ENCODE peak calls at places on chromosomes 6 and 20, in eight cellular contexts. One of them, this sample, is unnamed.

GRCh38 chr20:53408728-53409157 is 184.9 kb downstream of the ZNF217 start:
- DNase-seq in tibial nerve: no peak
- DNase-seq in upper lobe of left lung: no peak
- DNase-seq in uterus: no peak
- DNase-seq in IMR-90: peak; percentile 3
- DNase-seq in A549: no peak
- DNase-seq in right lobe of liver: no peak
- DNase-seq in H1: no peak
- DNase-seq in this sample: no peak

GRCh38 chr6:24522090-24522820 is 27.5 kb downstream of the ALDH5A1 start:
- DNase-seq in tibial nerve: no peak
- DNase-seq in upper lobe of left lung: no peak
- DNase-seq in uterus: no peak
- DNase-seq in IMR-90: peak; percentile 17
- DNase-seq in A549: no peak
- DNase-seq in right lobe of liver: no peak
- DNase-seq in H1: no peak
- DNase-seq in this sample: no peak

GRCh38 chr6:168985705-168986104 is 267.9 kb downstream of the THBS2 start:
- DNase-seq in tibial nerve: no peak
- DNase-seq in upper lobe of left lung: no peak
- DNase-seq in uterus: no peak
- DNase-seq in IMR-90: no peak
- DNase-seq in A549: no peak
- DNase-seq in right lobe of liver: no peak
- DNase-seq in H1: no peak
- DNase-seq in this sample: no peak

GRCh38 chr6:117195728-117196127 is 69.6 kb upstream of the VGLL2 start:
- DNase-seq in tibial nerve: no peak
- DNase-seq in upper lobe of left lung: no peak
- DNase-seq in uterus: no peak
- DNase-seq in IMR-90: no peak
- DNase-seq in A549: no peak
- DNase-seq in right lobe of liver: no peak
- DNase-seq in H1: no peak
- DNase-seq in this sample: no peak

GRCh38 chr6:157187182-157188093 is 135.9 kb downstream of the TMEM242 start:
- DNase-seq in tibial nerve: no peak
- DNase-seq in upper lobe of left lung: no peak
- DNase-seq in uterus: no peak
- DNase-seq in IMR-90: no peak
- DNase-seq in A549: no peak
- DNase-seq in right lobe of liver: no peak
- DNase-seq in H1: no peak
- DNase-seq in this sample: no peak

GRCh38 chr6:110188791-110189190 is 8.6 kb downstream of the CDC40 start:
- DNase-seq in tibial nerve: no peak
- DNase-seq in upper lobe of left lung: no peak
- DNase-seq in uterus: no peak
- DNase-seq in IMR-90: peak; percentile 31
- DNase-seq in A549: no peak
- DNase-seq in right lobe of liver: no peak
- DNase-seq in H1: no peak
- DNase-seq in this sample: no peak

GRCh38 chr6:159451051-159451450 is 242.0 kb downstream of the SOD2 start:
- DNase-seq in tibial nerve: no peak
- DNase-seq in upper lobe of left lung: no peak
- DNase-seq in uterus: no peak
- DNase-seq in IMR-90: peak; percentile 78
- DNase-seq in A549: no peak
- DNase-seq in right lobe of liver: no peak
- DNase-seq in H1: no peak
- DNase-seq in this sample: no peak

GRCh38 chr6:1965596-1966224 is 279.7 kb downstream of the GMDS start:
- DNase-seq in tibial nerve: no peak
- DNase-seq in upper lobe of left lung: no peak
- DNase-seq in uterus: no peak
- DNase-seq in IMR-90: no peak
- DNase-seq in A549: no peak
- DNase-seq in right lobe of liver: no peak
- DNase-seq in H1: no peak
- DNase-seq in this sample: no peak

GRCh38 chr6:85714893-85715530 is 72.3 kb upstream of the SYNCRIP start:
- DNase-seq in tibial nerve: no peak
- DNase-seq in upper lobe of left lung: peak; percentile 23
- DNase-seq in uterus: no peak
- DNase-seq in IMR-90: no peak
- DNase-seq in A549: no peak
- DNase-seq in right lobe of liver: no peak
- DNase-seq in H1: no peak
- DNase-seq in this sample: no peak

GRCh38 chr6:136666041-136666440 is 115.8 kb upstream of the MAP7 start:
- DNase-seq in tibial nerve: no peak
- DNase-seq in upper lobe of left lung: no peak
- DNase-seq in uterus: no peak
- DNase-seq in IMR-90: no peak
- DNase-seq in A549: no peak
- DNase-seq in right lobe of liver: no peak
- DNase-seq in H1: no peak
- DNase-seq in this sample: no peak

GRCh38 chr6:33297956-33298772 is 578 bp downstream of the RGL2 start:
- DNase-seq in tibial nerve: peak; percentile 88
- DNase-seq in upper lobe of left lung: peak; percentile 88
- DNase-seq in uterus: peak; percentile 84
- DNase-seq in IMR-90: peak; percentile 75
- DNase-seq in A549: peak; percentile 76
- DNase-seq in right lobe of liver: peak; percentile 86
- DNase-seq in H1: no peak
- DNase-seq in this sample: peak; percentile 67

GRCh38 chr6:119620846-119621570 is 271.4 kb upstream of the MAN1A1 start:
- DNase-seq in tibial nerve: no peak
- DNase-seq in upper lobe of left lung: no peak
- DNase-seq in uterus: no peak
- DNase-seq in IMR-90: peak; percentile 88
- DNase-seq in A549: no peak
- DNase-seq in right lobe of liver: no peak
- DNase-seq in H1: no peak
- DNase-seq in this sample: no peak

GRCh38 chr6:13695217-13695616 is 16.4 kb downstream of the RANBP9 start:
- DNase-seq in tibial nerve: no peak
- DNase-seq in upper lobe of left lung: no peak
- DNase-seq in uterus: no peak
- DNase-seq in IMR-90: peak; percentile 65
- DNase-seq in A549: no peak
- DNase-seq in right lobe of liver: no peak
- DNase-seq in H1: no peak
- DNase-seq in this sample: no peak

GRCh38 chr20:25052255-25053206 is 5.4 kb downstream of the ACSS1 start:
- DNase-seq in tibial nerve: no peak
- DNase-seq in upper lobe of left lung: peak; percentile 66
- DNase-seq in uterus: peak; percentile 55
- DNase-seq in IMR-90: no peak
- DNase-seq in A549: no peak
- DNase-seq in right lobe of liver: peak; percentile 42
- DNase-seq in H1: no peak
- DNase-seq in this sample: peak; percentile 22

GRCh38 chr6:170289971-170290305 is 940 bp downstream of the DLL1 start:
- DNase-seq in tibial nerve: no peak
- DNase-seq in upper lobe of left lung: peak; percentile 89
- DNase-seq in uterus: no peak
- DNase-seq in IMR-90: no peak
- DNase-seq in A549: no peak
- DNase-seq in right lobe of liver: peak; percentile 46
- DNase-seq in H1: no peak
- DNase-seq in this sample: no peak

GRCh38 chr6:13303668-13304017 is 24.7 kb downstream of the TBC1D7 start:
- DNase-seq in tibial nerve: peak; percentile 70
- DNase-seq in upper lobe of left lung: no peak
- DNase-seq in uterus: peak; percentile 50
- DNase-seq in IMR-90: peak; percentile 81
- DNase-seq in A549: no peak
- DNase-seq in right lobe of liver: peak; percentile 62
- DNase-seq in H1: no peak
- DNase-seq in this sample: peak; percentile 89

DNA sequence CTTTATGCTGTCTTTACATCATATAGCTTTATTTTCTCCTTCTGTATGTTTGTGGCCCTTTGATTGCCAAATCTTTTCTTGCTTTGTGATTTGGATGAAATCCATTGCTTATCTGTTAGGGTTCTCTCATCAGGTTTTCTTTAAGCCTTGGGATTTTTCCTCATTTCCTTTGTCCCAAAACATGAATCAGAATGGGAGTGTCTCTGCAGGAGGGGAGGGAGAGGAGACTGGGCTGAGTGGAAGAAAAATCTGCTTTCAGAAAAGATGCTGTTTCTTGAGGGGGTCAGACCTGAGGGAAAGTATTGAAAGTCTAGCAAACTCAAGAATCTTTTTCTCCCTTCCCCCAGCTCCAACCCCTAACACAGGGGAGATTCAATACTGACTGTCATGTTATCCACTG is 758.1 kb upstream of the MMS22L start:
- DNase-seq in tibial nerve: no peak
- DNase-seq in upper lobe of left lung: no peak
- DNase-seq in uterus: no peak
- DNase-seq in IMR-90: no peak
- DNase-seq in A549: no peak
- DNase-seq in right lobe of liver: no peak
- DNase-seq in H1: no peak
- DNase-seq in this sample: no peak
- H3K4me1 ChIP-seq in tibial nerve: no peaks in the 10 kb centered on the region
- H3K4me1 ChIP-seq in upper lobe of left lung: no peaks in the 10 kb centered on the region
- H3K4me1 ChIP-seq in uterus: no peaks in the 10 kb centered on the region
- H3K4me1 ChIP-seq in IMR-90: no peaks in the 10 kb centered on the region
- H3K4me1 ChIP-seq in A549: no peaks in the 10 kb centered on the region
- H3K4me1 ChIP-seq in right lobe of liver: no peaks in the 10 kb centered on the region
- H3K4me1 ChIP-seq in H1: no peaks in the 10 kb centered on the region
- H3K4me1 ChIP-seq in this sample: no peaks in the 10 kb centered on the region

DNA sequence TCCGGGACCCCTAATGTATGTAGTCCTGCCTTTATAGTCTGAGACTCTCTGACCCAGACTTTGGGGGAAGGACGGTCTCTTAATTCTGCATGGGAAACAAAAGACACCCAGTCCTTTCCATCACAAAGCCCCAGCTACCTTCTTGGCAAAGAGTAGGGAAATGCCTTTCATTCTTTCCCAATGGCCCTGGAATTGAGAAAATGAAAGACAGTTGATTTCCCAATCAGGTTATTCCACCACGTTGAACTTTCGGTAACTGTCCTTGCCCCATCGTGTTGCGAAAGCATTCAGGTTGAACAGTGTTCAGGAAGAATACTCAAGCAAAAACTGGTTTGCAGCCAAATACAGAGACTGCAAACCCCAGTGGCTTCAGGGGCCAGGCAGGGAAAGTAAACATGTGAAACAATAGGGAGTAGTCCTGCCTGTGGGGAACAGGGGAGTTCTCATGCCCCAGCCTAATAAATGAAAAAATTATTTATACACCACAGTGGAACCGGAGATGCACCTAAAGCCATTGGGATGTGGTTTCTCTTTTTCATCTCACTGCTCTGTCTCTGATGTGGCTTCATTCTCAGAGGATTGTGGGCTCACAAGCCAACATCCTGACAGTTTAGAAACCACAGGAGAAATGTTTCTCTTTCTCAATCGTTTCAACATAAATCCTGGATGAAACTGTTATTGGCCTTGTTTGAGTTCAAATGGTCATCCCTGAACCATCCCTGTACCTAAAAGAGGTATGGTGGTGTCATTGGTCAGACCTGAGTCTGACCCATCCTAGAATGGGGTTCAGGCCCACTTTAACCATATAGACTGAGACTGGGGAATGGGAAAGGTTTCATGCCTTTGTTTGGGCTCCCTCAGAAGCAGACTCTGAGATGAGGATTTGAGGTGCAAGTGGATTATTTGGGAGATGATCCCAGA is 44.2 kb upstream of the SLC9A8 start:
- DNase-seq in tibial nerve: peak; percentile 81
- DNase-seq in upper lobe of left lung: no peak
- DNase-seq in uterus: peak; percentile 60
- DNase-seq in IMR-90: peak; percentile 70
- DNase-seq in A549: peak; percentile 66
- DNase-seq in right lobe of liver: peak; percentile 91
- DNase-seq in H1: peak; percentile 59
- DNase-seq in this sample: no peak
- TF ChIP-seq POLR2A in tibial nerve: no peak
- TF ChIP-seq POLR2A in upper lobe of left lung: no peak
- TF ChIP-seq POLR2A in uterus: no peak
- TF ChIP-seq POLR2A in IMR-90: no peak
- TF ChIP-seq POLR2A in A549: no peak
- TF ChIP-seq POLR2A in right lobe of liver: peak; percentile 25
- TF ChIP-seq POLR2A in H1: no peak
- TF ChIP-seq POLR2A in this sample: no peak

GRCh38 chr6:164990901-164991300 is 318.5 kb downstream of the C6orf118 start:
- DNase-seq in tibial nerve: no peak
- DNase-seq in upper lobe of left lung: no peak
- DNase-seq in uterus: no peak
- DNase-seq in IMR-90: no peak
- DNase-seq in A549: no peak
- DNase-seq in right lobe of liver: no peak
- DNase-seq in H1: no peak
- DNase-seq in this sample: no peak

DNA sequence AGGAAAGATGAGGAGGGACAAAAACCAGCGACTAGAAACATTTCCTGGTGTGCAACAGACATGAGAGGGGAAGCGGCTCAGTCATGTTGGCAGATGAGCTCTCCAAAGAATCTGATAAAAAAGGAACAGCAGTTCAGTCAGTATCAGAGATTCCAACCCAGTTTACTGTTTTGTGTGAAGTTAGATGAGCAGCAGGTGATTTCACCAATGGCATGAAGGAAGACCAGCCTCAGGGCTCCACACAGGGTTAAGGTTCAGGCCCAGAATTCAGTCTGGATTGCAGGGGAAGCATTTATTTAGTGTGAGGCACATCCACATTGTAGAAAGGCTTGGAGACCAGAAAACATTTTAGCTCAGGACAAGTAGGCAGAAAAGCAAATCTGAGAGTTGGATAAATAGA is 317.8 kb downstream of the C6orf118 start:
- DNase-seq in tibial nerve: no peak
- DNase-seq in upper lobe of left lung: no peak
- DNase-seq in uterus: no peak
- DNase-seq in IMR-90: no peak
- DNase-seq in A549: no peak
- DNase-seq in right lobe of liver: no peak
- DNase-seq in H1: no peak
- DNase-seq in this sample: no peak
- H3K4me3 ChIP-seq in tibial nerve: no peak overlapping the region
- H3K4me3 ChIP-seq in upper lobe of left lung: no peak overlapping the region
- H3K4me3 ChIP-seq in uterus: no peak overlapping the region
- H3K4me3 ChIP-seq in IMR-90: no peak overlapping the region
- H3K4me3 ChIP-seq in A549: no peak overlapping the region
- H3K4me3 ChIP-seq in right lobe of liver: no peak overlapping the region
- H3K4me3 ChIP-seq in H1: no peak overlapping the region
- H3K4me3 ChIP-seq in this sample: no peak overlapping the region

GRCh38 chr20:4267242-4267641 is 251.9 kb upstream of the RNF24 start:
- DNase-seq in tibial nerve: no peak
- DNase-seq in upper lobe of left lung: no peak
- DNase-seq in uterus: no peak
- DNase-seq in IMR-90: no peak
- DNase-seq in A549: no peak
- DNase-seq in right lobe of liver: no peak
- DNase-seq in H1: no peak
- DNase-seq in this sample: no peak

GRCh38 chr20:4275689-4276088 is 260.3 kb upstream of the RNF24 start:
- DNase-seq in tibial nerve: no peak
- DNase-seq in upper lobe of left lung: no peak
- DNase-seq in uterus: no peak
- DNase-seq in IMR-90: no peak
- DNase-seq in A549: no peak
- DNase-seq in right lobe of liver: no peak
- DNase-seq in H1: no peak
- DNase-seq in this sample: no peak

GRCh38 chr20:4272225-4272624 is 256.9 kb upstream of the RNF24 start:
- DNase-seq in tibial nerve: no peak
- DNase-seq in upper lobe of left lung: no peak
- DNase-seq in uterus: no peak
- DNase-seq in IMR-90: no peak
- DNase-seq in A549: no peak
- DNase-seq in right lobe of liver: no peak
- DNase-seq in H1: no peak
- DNase-seq in this sample: no peak
- H3K4me1 ChIP-seq in tibial nerve: no peaks in the 10 kb centered on the region
- H3K4me1 ChIP-seq in upper lobe of left lung: no peaks in the 10 kb centered on the region
- H3K4me1 ChIP-seq in uterus: no peaks in the 10 kb centered on the region
- H3K4me1 ChIP-seq in IMR-90: no peaks in the 10 kb centered on the region
- H3K4me1 ChIP-seq in A549: no peaks in the 10 kb centered on the region
- H3K4me1 ChIP-seq in right lobe of liver: no peaks in the 10 kb centered on the region
- H3K4me1 ChIP-seq in H1: no peaks in the 10 kb centered on the region
- H3K4me1 ChIP-seq in this sample: no peaks in the 10 kb centered on the region